ENCODE peak calls at places on chromosome 1, in eight cellular contexts. D, I, U, F, R, N, X and W are unnamed samples.

GRCh38 chr1:18414321-18414720 is 66.4 kb upstream of the KLHDC7A start:
- DNase-seq in D (no peak), I (no peak), U (no peak), F (no peak), R (no peak), N (no peak), X (no peak), W (no peak)

GRCh38 chr1:12183095-12183794 is 16.5 kb downstream of the TNFRSF1B start:
- DNase-seq in D (no peak), I (no peak), U (no peak), F (no peak), R (no peak), N (no peak), X (no peak), W (no peak)

GRCh38 chr1:243447844-243448243 is 192.0 kb downstream of the SDCCAG8 start:
- DNase-seq in D (no peak), I (no peak), U (no peak), F (no peak), R (no peak), N (no peak), X (no peak), W (no peak)

GRCh38 chr1:201298381-201299367 is 15.4 kb downstream of the PKP1 start:
- DNase-seq in D (no peak), I (no peak), U (no peak), F (no peak), R (no peak), N (no peak), X (no peak), W (no peak)

GRCh38 chr1:217004776-217005436 is 281.7 kb upstream of the ESRRG start:
- DNase-seq in D (no peak), I (no peak), U (no peak), F (no peak), R (no peak), N (no peak), X (no peak), W (no peak)

GRCh38 chr1:225847610-225848009 is 34.6 kb downstream of the TMEM63A start:
- DNase-seq in D (no peak), I (no peak), U (no peak), F (no peak), R (no peak), N (no peak), X (no peak), W (no peak)

GRCh38 chr1:55522353-55522903 is 307.3 kb upstream of the USP24 start:
- DNase-seq in D (no peak), I (no peak), U (no peak), F (no peak), R (no peak), N (no peak), X (no peak), W (no peak)

GRCh38 chr1:153474349-153474748 is 13.9 kb upstream of the S100A7 start:
- DNase-seq in D (no peak), I (no peak), U (no peak), F (no peak), R (no peak), N (no peak), X (no peak), W (no peak)

GRCh38 chr1:178706467-178706866 is 18.6 kb upstream of the RALGPS2 start:
- DNase-seq in D (no peak), I (peak), U (no peak), F (peak), R (no peak), N (no peak), X (peak), W (no peak)

GRCh38 chr1:227134686-227135314 is 183.5 kb downstream of the CDC42BPA start:
- DNase-seq in D (no peak), I (no peak), U (no peak), F (no peak), R (no peak), N (no peak), X (no peak), W (no peak)

GRCh38 chr1:227127891-227128290 is 187.8 kb downstream of the COQ8A start:
- DNase-seq in D (no peak), I (no peak), U (no peak), F (no peak), R (no peak), N (no peak), X (no peak), W (no peak)

GRCh38 chr1:227125929-227126545 is 185.9 kb downstream of the COQ8A start:
- DNase-seq in D (no peak), I (no peak), U (no peak), F (no peak), R (no peak), N (no peak), X (no peak), W (no peak)

GRCh38 chr1:227136210-227136609 is 182.1 kb downstream of the CDC42BPA start:
- DNase-seq in D (no peak), I (no peak), U (no peak), F (no peak), R (no peak), N (peak), X (no peak), W (no peak)

DNA sequence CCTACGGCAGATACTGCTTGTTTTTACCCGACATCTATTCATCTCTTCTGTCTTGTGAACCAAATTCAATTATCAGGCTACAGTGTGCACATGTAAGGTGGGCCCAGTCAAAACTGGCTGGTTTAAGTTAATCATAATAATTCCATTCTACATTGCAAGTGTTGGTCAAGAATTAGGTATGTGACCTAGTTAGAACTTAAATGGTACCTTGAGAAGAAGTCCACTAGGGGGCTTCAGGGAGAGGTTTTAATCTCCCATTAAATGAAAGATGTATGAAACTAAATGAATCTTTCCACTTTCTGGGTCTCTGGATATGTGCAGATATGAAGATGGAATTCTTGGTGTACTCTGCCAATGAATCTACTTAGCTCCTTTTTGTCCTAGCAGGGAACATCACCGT is 187.1 kb downstream of the CDC42BPA start:
- DNase-seq in D (peak), I (no peak), U (no peak), F (peak), R (no peak), N (peak), X (no peak), W (no peak)
- TF ChIP-seq CTCF in D (peak), I (no peak), U (peak), F (peak), R (no peak), N (peak), X (peak), W (peak)

GRCh38 chr1:37347104-37347503 is 127.3 kb upstream of the ZC3H12A start:
- DNase-seq in D (no peak), I (no peak), U (no peak), F (no peak), R (no peak), N (no peak), X (no peak), W (no peak)

GRCh38 chr1:37338658-37339057 is 135.7 kb upstream of the ZC3H12A start:
- DNase-seq in D (no peak), I (no peak), U (no peak), F (no peak), R (no peak), N (no peak), X (peak), W (no peak)

GRCh38 chr1:37342736-37343135 is 131.6 kb upstream of the ZC3H12A start:
- DNase-seq in D (no peak), I (no peak), U (no peak), F (no peak), R (no peak), N (no peak), X (no peak), W (no peak)
- TF ChIP-seq CTCF in D (no peak), I (no peak), U (peak), F (no peak), R (no peak), N (no peak), X (no peak), W (no peak)

GRCh38 chr1:100921110-100921706 is 25.3 kb downstream of the SLC30A7 start:
- DNase-seq in D (peak), I (peak), U (no peak), F (peak), R (no peak), N (peak), X (no peak), W (no peak)
- TF ChIP-seq CTCF in D (peak), I (peak), U (peak), F (peak), R (peak), N (peak), X (peak), W (peak)

DNA sequence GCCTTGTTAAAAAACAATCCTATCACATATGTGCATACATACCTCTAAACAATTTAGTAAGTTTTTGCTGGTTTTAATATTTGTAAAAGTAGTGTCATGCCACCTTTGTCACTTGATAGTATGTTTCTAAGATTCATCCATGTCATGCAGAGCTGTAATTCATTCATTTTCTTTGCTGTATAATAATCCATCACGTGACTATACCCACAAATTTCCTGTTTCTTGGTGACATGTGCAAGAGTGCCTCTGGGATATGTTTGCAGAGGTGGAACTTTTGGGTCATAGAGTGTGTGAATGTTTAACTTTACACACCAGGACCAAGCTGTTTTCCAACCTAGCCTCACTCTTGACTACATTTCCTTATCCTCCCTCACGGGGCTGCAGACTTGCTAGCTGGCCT is 62.9 kb downstream of the ZSCAN20 start:
- DNase-seq in D (no peak), I (no peak), U (no peak), F (no peak), R (no peak), N (no peak), X (no peak), W (no peak)
- TF ChIP-seq CTCF in D (no peak), I (no peak), U (no peak), F (no peak), R (no peak), N (no peak), X (no peak), W (no peak)